ENCODE peak calls at places on chromosomes 7 and 10, in ten cellular contexts. One of them, this sample, is unnamed.

GRCh38 chr7:80294321-80294720 is 159.7 kb downstream of the GNAI1 start:
- DNase-seq in NB4: no peak
- DNase-seq in A549: no peak
- DNase-seq in uterus: no peak
- DNase-seq in astrocyte of the cerebellum: no peak
- DNase-seq in sigmoid colon: no peak
- DNase-seq in gastrocnemius medialis: no peak
- DNase-seq in thoracic aorta: no peak
- DNase-seq in astrocyte of the spinal cord: peak
- DNase-seq in cardiac fibroblast: peak
- DNase-seq in this sample: no peak

GRCh38 chr7:27152816-27153486 is 568 bp upstream of the HOXA3 start:
- DNase-seq in uterus: no peak
- DNase-seq in thoracic aorta: no peak
- DNase-seq in NB4: no peak
- DNase-seq in cardiac fibroblast: no peak
- DNase-seq in astrocyte of the spinal cord: no peak
- DNase-seq in astrocyte of the cerebellum: no peak
- DNase-seq in gastrocnemius medialis: no peak
- DNase-seq in A549: no peak
- DNase-seq in sigmoid colon: no peak
- DNase-seq in this sample: no peak

GRCh38 chr7:155839461-155839860 is 27.2 kb upstream of the SHH start:
- DNase-seq in gastrocnemius medialis: no peak
- DNase-seq in astrocyte of the cerebellum: no peak
- DNase-seq in cardiac fibroblast: no peak
- DNase-seq in sigmoid colon: peak
- DNase-seq in A549: no peak
- DNase-seq in NB4: no peak
- DNase-seq in thoracic aorta: no peak
- DNase-seq in uterus: no peak
- DNase-seq in astrocyte of the spinal cord: no peak
- DNase-seq in this sample: no peak

GRCh38 chr10:47025253-47025539 is 114.0 kb downstream of the PTPN20 start:
- DNase-seq in astrocyte of the spinal cord: no peak
- DNase-seq in thoracic aorta: no peak
- DNase-seq in sigmoid colon: no peak
- DNase-seq in astrocyte of the cerebellum: no peak
- DNase-seq in cardiac fibroblast: no peak
- DNase-seq in NB4: no peak
- DNase-seq in uterus: no peak
- DNase-seq in A549: no peak
- DNase-seq in gastrocnemius medialis: peak
- DNase-seq in this sample: no peak

GRCh38 chr10:16381083-16381482 is 55.7 kb upstream of the PTER start:
- DNase-seq in uterus: no peak
- DNase-seq in sigmoid colon: no peak
- DNase-seq in thoracic aorta: no peak
- DNase-seq in cardiac fibroblast: peak
- DNase-seq in NB4: no peak
- DNase-seq in A549: peak
- DNase-seq in gastrocnemius medialis: no peak
- DNase-seq in astrocyte of the cerebellum: no peak
- DNase-seq in astrocyte of the spinal cord: no peak
- DNase-seq in this sample: no peak

GRCh38 chr7:46767071-46767470 is 814.8 kb downstream of the TNS3 start:
- DNase-seq in thoracic aorta: no peak
- DNase-seq in cardiac fibroblast: no peak
- DNase-seq in astrocyte of the cerebellum: no peak
- DNase-seq in sigmoid colon: no peak
- DNase-seq in astrocyte of the spinal cord: no peak
- DNase-seq in uterus: no peak
- DNase-seq in gastrocnemius medialis: no peak
- DNase-seq in NB4: no peak
- DNase-seq in A549: no peak
- DNase-seq in this sample: no peak

GRCh38 chr7:47654672-47655340 is 72.9 kb upstream of the TNS3 start:
- DNase-seq in astrocyte of the spinal cord: no peak
- DNase-seq in NB4: no peak
- DNase-seq in sigmoid colon: no peak
- DNase-seq in gastrocnemius medialis: no peak
- DNase-seq in thoracic aorta: no peak
- DNase-seq in A549: no peak
- DNase-seq in cardiac fibroblast: peak
- DNase-seq in uterus: no peak
- DNase-seq in astrocyte of the cerebellum: no peak
- DNase-seq in this sample: peak

GRCh38 chr10:58776613-58777318 is 264.1 kb downstream of the BICC1 start:
- DNase-seq in cardiac fibroblast: no peak
- DNase-seq in uterus: no peak
- DNase-seq in A549: no peak
- DNase-seq in gastrocnemius medialis: no peak
- DNase-seq in NB4: no peak
- DNase-seq in astrocyte of the spinal cord: no peak
- DNase-seq in thoracic aorta: no peak
- DNase-seq in sigmoid colon: no peak
- DNase-seq in astrocyte of the cerebellum: no peak
- DNase-seq in this sample: no peak

GRCh38 chr7:22718911-22719420 is 8.0 kb upstream of the IL6 start:
- DNase-seq in gastrocnemius medialis: no peak
- DNase-seq in astrocyte of the spinal cord: peak
- DNase-seq in NB4: no peak
- DNase-seq in cardiac fibroblast: peak
- DNase-seq in sigmoid colon: no peak
- DNase-seq in astrocyte of the cerebellum: no peak
- DNase-seq in uterus: no peak
- DNase-seq in thoracic aorta: no peak
- DNase-seq in A549: no peak
- DNase-seq in this sample: no peak

GRCh38 chr7:22720791-22721786 is 5.9 kb upstream of the IL6 start:
- DNase-seq in thoracic aorta: no peak
- DNase-seq in gastrocnemius medialis: no peak
- DNase-seq in astrocyte of the cerebellum: no peak
- DNase-seq in sigmoid colon: no peak
- DNase-seq in cardiac fibroblast: no peak
- DNase-seq in NB4: no peak
- DNase-seq in A549: no peak
- DNase-seq in astrocyte of the spinal cord: no peak
- DNase-seq in uterus: no peak
- DNase-seq in this sample: no peak

GRCh38 chr7:22718200-22718711 is 8.7 kb upstream of the IL6 start:
- DNase-seq in astrocyte of the cerebellum: peak
- DNase-seq in uterus: no peak
- DNase-seq in A549: peak
- DNase-seq in sigmoid colon: no peak
- DNase-seq in NB4: no peak
- DNase-seq in thoracic aorta: no peak
- DNase-seq in gastrocnemius medialis: no peak
- DNase-seq in cardiac fibroblast: peak
- DNase-seq in astrocyte of the spinal cord: peak
- DNase-seq in this sample: peak

GRCh38 chr7:22715969-22716368 is 11.0 kb upstream of the IL6 start:
- DNase-seq in NB4: no peak
- DNase-seq in gastrocnemius medialis: no peak
- DNase-seq in sigmoid colon: no peak
- DNase-seq in A549: no peak
- DNase-seq in astrocyte of the cerebellum: no peak
- DNase-seq in thoracic aorta: no peak
- DNase-seq in astrocyte of the spinal cord: no peak
- DNase-seq in uterus: no peak
- DNase-seq in cardiac fibroblast: no peak
- DNase-seq in this sample: no peak

GRCh38 chr7:22717760-22718159 is 9.2 kb upstream of the IL6 start:
- DNase-seq in astrocyte of the spinal cord: no peak
- DNase-seq in cardiac fibroblast: no peak
- DNase-seq in uterus: no peak
- DNase-seq in NB4: no peak
- DNase-seq in thoracic aorta: no peak
- DNase-seq in gastrocnemius medialis: no peak
- DNase-seq in A549: no peak
- DNase-seq in astrocyte of the cerebellum: no peak
- DNase-seq in sigmoid colon: no peak
- DNase-seq in this sample: no peak
- H3K4me3 ChIP-seq in astrocyte of the spinal cord: no peak
- H3K4me3 ChIP-seq in cardiac fibroblast: no peak
- H3K4me3 ChIP-seq in uterus: no peak
- H3K4me3 ChIP-seq in NB4: no peak
- H3K4me3 ChIP-seq in thoracic aorta: peak
- H3K4me3 ChIP-seq in gastrocnemius medialis: no peak
- H3K4me3 ChIP-seq in A549: no peak
- H3K4me3 ChIP-seq in astrocyte of the cerebellum: no peak
- H3K4me3 ChIP-seq in sigmoid colon: no peak
- H3K4me3 ChIP-seq in this sample: no peak

GRCh38 chr10:28250782-28251181 is 52.1 kb downstream of the MPP7 start:
- DNase-seq in gastrocnemius medialis: no peak
- DNase-seq in NB4: peak
- DNase-seq in sigmoid colon: no peak
- DNase-seq in thoracic aorta: no peak
- DNase-seq in uterus: no peak
- DNase-seq in A549: peak
- DNase-seq in astrocyte of the spinal cord: peak
- DNase-seq in cardiac fibroblast: peak
- DNase-seq in astrocyte of the cerebellum: peak
- DNase-seq in this sample: no peak

GRCh38 chr10:28249512-28249911 is 53.4 kb downstream of the MPP7 start:
- DNase-seq in gastrocnemius medialis: no peak
- DNase-seq in sigmoid colon: no peak
- DNase-seq in uterus: no peak
- DNase-seq in NB4: no peak
- DNase-seq in thoracic aorta: no peak
- DNase-seq in astrocyte of the cerebellum: no peak
- DNase-seq in cardiac fibroblast: no peak
- DNase-seq in A549: no peak
- DNase-seq in astrocyte of the spinal cord: no peak
- DNase-seq in this sample: no peak

GRCh38 chr10:28250358-28250757 is 52.5 kb downstream of the MPP7 start:
- DNase-seq in uterus: no peak
- DNase-seq in gastrocnemius medialis: no peak
- DNase-seq in NB4: no peak
- DNase-seq in A549: no peak
- DNase-seq in sigmoid colon: no peak
- DNase-seq in astrocyte of the cerebellum: no peak
- DNase-seq in cardiac fibroblast: no peak
- DNase-seq in astrocyte of the spinal cord: no peak
- DNase-seq in thoracic aorta: no peak
- DNase-seq in this sample: no peak

GRCh38 chr10:28246023-28246422 is 56.8 kb downstream of the MPP7 start:
- DNase-seq in cardiac fibroblast: no peak
- DNase-seq in NB4: no peak
- DNase-seq in sigmoid colon: no peak
- DNase-seq in astrocyte of the cerebellum: no peak
- DNase-seq in A549: no peak
- DNase-seq in gastrocnemius medialis: no peak
- DNase-seq in uterus: no peak
- DNase-seq in thoracic aorta: no peak
- DNase-seq in astrocyte of the spinal cord: no peak
- DNase-seq in this sample: no peak

DNA sequence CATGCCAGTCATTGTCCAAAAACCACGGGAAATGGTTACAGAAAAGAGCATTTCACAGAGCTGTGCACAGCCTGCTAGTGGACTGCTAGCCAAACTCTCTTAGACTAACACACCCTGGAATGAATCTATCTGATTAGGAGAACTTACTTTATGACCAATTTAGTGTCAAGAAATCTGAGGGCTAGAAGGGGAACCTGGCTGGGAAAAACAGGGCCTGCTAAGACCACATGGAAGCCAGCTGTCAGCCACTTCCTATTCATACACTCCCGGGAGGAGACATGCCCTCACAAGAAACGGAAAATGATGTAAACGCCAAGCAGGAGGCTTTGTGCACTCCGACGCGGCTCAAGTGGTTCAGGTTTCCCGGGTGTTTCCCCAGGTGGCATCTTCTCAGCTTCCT is 54.8 kb downstream of the MPP7 start:
- DNase-seq in cardiac fibroblast: peak
- DNase-seq in gastrocnemius medialis: no peak
- DNase-seq in astrocyte of the cerebellum: no peak
- DNase-seq in A549: no peak
- DNase-seq in sigmoid colon: no peak
- DNase-seq in uterus: no peak
- DNase-seq in astrocyte of the spinal cord: peak
- DNase-seq in NB4: peak
- DNase-seq in thoracic aorta: no peak
- DNase-seq in this sample: no peak
- H3K4me3 ChIP-seq in cardiac fibroblast: no peak
- H3K4me3 ChIP-seq in gastrocnemius medialis: no peak
- H3K4me3 ChIP-seq in astrocyte of the cerebellum: no peak
- H3K4me3 ChIP-seq in A549: no peak
- H3K4me3 ChIP-seq in sigmoid colon: no peak
- H3K4me3 ChIP-seq in uterus: no peak
- H3K4me3 ChIP-seq in astrocyte of the spinal cord: no peak
- H3K4me3 ChIP-seq in NB4: no peak
- H3K4me3 ChIP-seq in thoracic aorta: peak
- H3K4me3 ChIP-seq in this sample: no peak

DNA sequence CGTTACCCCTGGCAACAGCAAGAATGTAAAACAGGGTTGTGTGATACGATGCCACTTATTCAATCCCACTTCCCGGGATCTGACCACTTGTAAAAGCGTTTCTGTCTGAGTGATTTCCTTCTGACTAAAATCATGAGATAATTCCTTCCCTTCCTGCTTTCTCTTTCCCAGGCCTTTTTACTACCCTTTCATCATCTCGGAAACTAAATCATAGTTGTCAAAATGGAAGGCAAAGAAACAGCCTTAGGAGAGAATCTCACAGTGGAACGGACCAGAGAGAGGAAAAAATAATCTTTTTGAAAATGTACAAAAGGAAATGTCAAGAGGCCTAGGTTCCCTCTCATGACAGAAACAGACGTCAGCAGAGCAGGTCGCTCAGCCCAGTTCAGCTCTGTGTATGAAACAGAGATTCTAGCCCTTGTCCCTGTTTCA is 29.7 kb downstream of the DIP2C start:
- DNase-seq in uterus: no peak
- DNase-seq in sigmoid colon: peak
- DNase-seq in NB4: no peak
- DNase-seq in thoracic aorta: no peak
- DNase-seq in astrocyte of the spinal cord: peak
- DNase-seq in astrocyte of the cerebellum: peak
- DNase-seq in A549: no peak
- DNase-seq in gastrocnemius medialis: no peak
- DNase-seq in cardiac fibroblast: peak
- DNase-seq in this sample: peak
- H3K4me3 ChIP-seq in uterus: no peak
- H3K4me3 ChIP-seq in sigmoid colon: no peak
- H3K4me3 ChIP-seq in NB4: no peak
- H3K4me3 ChIP-seq in thoracic aorta: peak
- H3K4me3 ChIP-seq in astrocyte of the spinal cord: no peak
- H3K4me3 ChIP-seq in astrocyte of the cerebellum: no peak
- H3K4me3 ChIP-seq in A549: no peak
- H3K4me3 ChIP-seq in gastrocnemius medialis: peak
- H3K4me3 ChIP-seq in cardiac fibroblast: no peak
- H3K4me3 ChIP-seq in this sample: no peak

DNA sequence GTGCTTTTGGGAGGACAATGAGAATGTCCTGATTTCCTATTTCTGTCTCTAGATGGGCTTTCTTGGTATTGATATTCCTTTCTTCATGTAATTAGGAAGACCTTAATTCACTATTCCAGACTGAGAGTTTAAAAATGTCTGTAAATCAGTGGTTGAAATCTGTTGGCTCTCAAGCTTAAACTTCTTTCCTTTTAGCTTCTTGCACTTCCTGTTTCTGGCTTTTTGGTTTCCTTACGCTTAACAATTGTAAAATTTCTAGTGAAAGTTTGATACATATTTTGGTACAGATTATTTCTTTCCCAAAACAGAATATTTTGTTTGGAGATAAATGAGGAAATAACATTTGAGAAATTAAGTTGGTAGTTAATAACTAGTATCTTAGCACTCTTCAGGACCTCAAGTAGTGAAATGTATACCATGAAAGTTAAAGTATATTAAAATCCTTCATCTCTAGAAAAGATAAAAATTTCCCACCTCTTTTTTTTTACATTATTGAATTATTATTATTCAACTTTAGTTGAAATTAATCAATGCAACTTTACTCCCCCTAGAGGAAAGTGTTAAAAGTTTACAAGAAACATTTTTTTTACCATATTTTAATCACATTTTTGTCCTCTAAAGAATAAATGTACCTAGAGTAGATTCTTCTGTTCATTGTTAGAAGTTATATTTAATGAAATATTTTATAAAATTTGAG is 137.2 kb downstream of the PHTF2 start:
- DNase-seq in sigmoid colon: no peak
- DNase-seq in uterus: no peak
- DNase-seq in thoracic aorta: no peak
- DNase-seq in gastrocnemius medialis: no peak
- DNase-seq in astrocyte of the cerebellum: no peak
- DNase-seq in NB4: no peak
- DNase-seq in A549: no peak
- DNase-seq in cardiac fibroblast: peak
- DNase-seq in astrocyte of the spinal cord: no peak
- DNase-seq in this sample: no peak
- H3K4me3 ChIP-seq in sigmoid colon: no peak
- H3K4me3 ChIP-seq in uterus: no peak
- H3K4me3 ChIP-seq in thoracic aorta: no peak
- H3K4me3 ChIP-seq in gastrocnemius medialis: no peak
- H3K4me3 ChIP-seq in astrocyte of the cerebellum: no peak
- H3K4me3 ChIP-seq in NB4: no peak
- H3K4me3 ChIP-seq in A549: no peak
- H3K4me3 ChIP-seq in cardiac fibroblast: no peak
- H3K4me3 ChIP-seq in astrocyte of the spinal cord: no peak
- H3K4me3 ChIP-seq in this sample: no peak